ENCODE peak calls at places on chromosomes 4 and X, in nine cellular contexts. One of them, this sample, is unnamed. For H3K4me1 and H3K27me3, the result is how much of the 10 kb centered on the place peaks cover.

GRCh38 chrX:24153175-24153795 is 3.8 kb downstream of the ZFX start:
- DNase-seq in upper lobe of right lung: no peak
- DNase-seq in neural progenitor cell: peak
- DNase-seq in cardiac muscle cell: peak
- DNase-seq in lung: no peak
- DNase-seq in CD8-positive, alpha-beta T cell: peak
- DNase-seq in psoas muscle: no peak
- DNase-seq in pancreas: no peak
- DNase-seq in breast epithelium: no peak
- DNase-seq in this sample: peak

GRCh38 chrX:52349681-52350080 is 19.1 kb upstream of the XAGE2 start:
- DNase-seq in neural progenitor cell: no peak
- DNase-seq in breast epithelium: no peak
- DNase-seq in CD8-positive, alpha-beta T cell: no peak
- DNase-seq in pancreas: no peak
- DNase-seq in cardiac muscle cell: no peak
- DNase-seq in psoas muscle: no peak
- DNase-seq in upper lobe of right lung: no peak
- DNase-seq in lung: no peak
- DNase-seq in this sample: no peak

GRCh38 chr4:55947912-55948725 is 626 bp upstream of the CEP135 start:
- DNase-seq in neural progenitor cell: no peak
- DNase-seq in upper lobe of right lung: no peak
- DNase-seq in breast epithelium: no peak
- DNase-seq in cardiac muscle cell: peak
- DNase-seq in pancreas: no peak
- DNase-seq in psoas muscle: no peak
- DNase-seq in CD8-positive, alpha-beta T cell: peak
- DNase-seq in lung: no peak
- DNase-seq in this sample: peak

GRCh38 chr4:138118270-138118669 is 123.9 kb downstream of the SLC7A11 start:
- DNase-seq in pancreas: no peak
- DNase-seq in CD8-positive, alpha-beta T cell: no peak
- DNase-seq in neural progenitor cell: no peak
- DNase-seq in psoas muscle: no peak
- DNase-seq in lung: no peak
- DNase-seq in cardiac muscle cell: no peak
- DNase-seq in upper lobe of right lung: no peak
- DNase-seq in breast epithelium: no peak
- DNase-seq in this sample: no peak

GRCh38 chr4:83552924-83553323 is 17.0 kb downstream of the GPAT3 start:
- DNase-seq in neural progenitor cell: no peak
- DNase-seq in lung: no peak
- DNase-seq in cardiac muscle cell: peak
- DNase-seq in CD8-positive, alpha-beta T cell: no peak
- DNase-seq in upper lobe of right lung: no peak
- DNase-seq in psoas muscle: no peak
- DNase-seq in pancreas: no peak
- DNase-seq in breast epithelium: no peak
- DNase-seq in this sample: no peak

GRCh38 chr4:7759221-7759620 is 180.4 kb downstream of the AFAP1 start:
- DNase-seq in neural progenitor cell: no peak
- DNase-seq in breast epithelium: no peak
- DNase-seq in pancreas: no peak
- DNase-seq in cardiac muscle cell: no peak
- DNase-seq in CD8-positive, alpha-beta T cell: peak
- DNase-seq in upper lobe of right lung: no peak
- DNase-seq in lung: no peak
- DNase-seq in psoas muscle: no peak
- DNase-seq in this sample: peak

GRCh38 chr4:92969650-92970370 is 666.0 kb downstream of the GRID2 start:
- DNase-seq in lung: no peak
- DNase-seq in CD8-positive, alpha-beta T cell: no peak
- DNase-seq in psoas muscle: no peak
- DNase-seq in breast epithelium: no peak
- DNase-seq in cardiac muscle cell: peak
- DNase-seq in pancreas: no peak
- DNase-seq in upper lobe of right lung: no peak
- DNase-seq in neural progenitor cell: no peak
- DNase-seq in this sample: no peak

GRCh38 chr4:177367336-177367735 is 57.7 kb downstream of the NEIL3 start:
- DNase-seq in upper lobe of right lung: no peak
- DNase-seq in psoas muscle: no peak
- DNase-seq in breast epithelium: no peak
- DNase-seq in CD8-positive, alpha-beta T cell: no peak
- DNase-seq in neural progenitor cell: peak
- DNase-seq in pancreas: no peak
- DNase-seq in lung: no peak
- DNase-seq in cardiac muscle cell: peak
- DNase-seq in this sample: peak

GRCh38 chrX:153640736-153641574 is 6.0 kb upstream of the DUSP9 start:
- DNase-seq in breast epithelium: no peak
- DNase-seq in pancreas: peak
- DNase-seq in upper lobe of right lung: no peak
- DNase-seq in lung: no peak
- DNase-seq in cardiac muscle cell: no peak
- DNase-seq in neural progenitor cell: peak
- DNase-seq in CD8-positive, alpha-beta T cell: no peak
- DNase-seq in psoas muscle: peak
- DNase-seq in this sample: no peak

GRCh38 chr4:40204507-40205258 is 7.9 kb downstream of the RHOH start:
- DNase-seq in cardiac muscle cell: no peak
- DNase-seq in neural progenitor cell: no peak
- DNase-seq in psoas muscle: no peak
- DNase-seq in pancreas: no peak
- DNase-seq in breast epithelium: no peak
- DNase-seq in upper lobe of right lung: no peak
- DNase-seq in lung: no peak
- DNase-seq in CD8-positive, alpha-beta T cell: no peak
- DNase-seq in this sample: no peak
- H3K4me3 ChIP-seq in cardiac muscle cell: no peak
- H3K4me3 ChIP-seq in neural progenitor cell: no peak
- H3K4me3 ChIP-seq in psoas muscle: no peak
- H3K4me3 ChIP-seq in pancreas: no peak
- H3K4me3 ChIP-seq in breast epithelium: no peak
- H3K4me3 ChIP-seq in upper lobe of right lung: peak
- H3K4me3 ChIP-seq in lung: no peak
- H3K4me3 ChIP-seq in CD8-positive, alpha-beta T cell: peak
- H3K4me3 ChIP-seq in this sample: peak

DNA sequence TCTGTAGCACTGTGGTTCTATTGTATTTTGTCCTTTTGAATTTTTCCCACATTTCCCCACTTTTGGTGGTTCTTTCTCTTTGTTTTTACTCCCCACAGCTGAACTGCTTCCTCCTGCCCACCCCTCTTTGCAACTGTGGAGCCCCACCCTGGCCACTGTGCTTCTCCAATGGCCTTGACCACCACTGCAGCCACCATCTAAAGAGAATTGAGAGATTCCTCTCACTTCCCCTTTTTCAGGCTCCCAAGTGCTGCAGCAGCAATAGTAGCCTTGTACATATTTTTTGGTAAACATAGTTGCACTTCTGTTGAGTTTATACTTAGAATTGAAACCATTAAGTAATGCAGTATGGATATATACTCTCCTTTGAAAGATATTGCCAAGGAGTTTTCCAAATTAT is 51.3 kb upstream of the FRMPD3 start:
- DNase-seq in neural progenitor cell: no peak
- DNase-seq in psoas muscle: no peak
- DNase-seq in lung: no peak
- DNase-seq in breast epithelium: no peak
- DNase-seq in cardiac muscle cell: no peak
- DNase-seq in CD8-positive, alpha-beta T cell: no peak
- DNase-seq in pancreas: no peak
- DNase-seq in upper lobe of right lung: no peak
- DNase-seq in this sample: no peak
- H3K4me1 ChIP-seq in neural progenitor cell: under half
- H3K4me1 ChIP-seq in psoas muscle: under half
- H3K4me1 ChIP-seq in lung: under half
- H3K4me1 ChIP-seq in breast epithelium: under half
- H3K4me1 ChIP-seq in cardiac muscle cell: under half
- H3K4me1 ChIP-seq in CD8-positive, alpha-beta T cell: under half
- H3K4me1 ChIP-seq in pancreas: under half
- H3K4me1 ChIP-seq in upper lobe of right lung: under half
- H3K4me1 ChIP-seq in this sample: under half

DNA sequence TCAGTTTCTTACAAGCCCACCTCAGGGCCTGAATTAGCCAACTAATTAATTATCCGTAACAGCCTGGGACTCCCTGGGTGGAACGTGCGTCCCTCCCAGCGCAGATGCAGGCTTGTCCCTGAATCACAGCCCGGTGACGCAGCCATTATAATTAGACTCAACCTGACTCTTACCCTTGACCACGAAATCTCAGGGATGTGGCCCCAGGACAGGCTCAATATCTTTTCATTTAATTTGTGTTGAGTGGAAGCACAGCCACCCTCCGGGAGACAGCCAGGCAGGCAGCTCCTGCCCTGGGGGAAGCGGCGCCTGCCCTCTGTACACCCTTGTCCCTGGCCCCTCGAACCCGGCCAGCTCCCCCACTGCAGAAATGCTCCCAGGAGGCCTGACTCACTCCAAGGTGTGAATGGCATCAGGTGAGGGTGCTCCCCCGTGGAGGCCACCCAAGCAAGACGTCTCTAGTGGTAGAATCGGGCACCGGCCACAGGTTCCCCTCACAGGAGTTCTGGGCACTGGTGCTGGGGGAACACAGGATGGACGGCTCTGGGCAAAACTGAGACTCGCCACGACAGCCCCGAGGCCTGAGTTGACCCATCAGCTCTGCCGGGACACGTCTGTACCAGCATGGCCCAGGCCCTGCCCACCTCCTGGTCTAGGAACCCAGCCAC is 2.7 kb downstream of the CPLX1 start:
- DNase-seq in upper lobe of right lung: peak
- DNase-seq in breast epithelium: no peak
- DNase-seq in pancreas: peak
- DNase-seq in CD8-positive, alpha-beta T cell: no peak
- DNase-seq in cardiac muscle cell: no peak
- DNase-seq in neural progenitor cell: no peak
- DNase-seq in lung: no peak
- DNase-seq in psoas muscle: peak
- DNase-seq in this sample: no peak
- H3K27me3 ChIP-seq in upper lobe of right lung: half or more
- H3K27me3 ChIP-seq in breast epithelium: half or more
- H3K27me3 ChIP-seq in pancreas: under half
- H3K27me3 ChIP-seq in CD8-positive, alpha-beta T cell: under half
- H3K27me3 ChIP-seq in cardiac muscle cell: half or more
- H3K27me3 ChIP-seq in neural progenitor cell: half or more
- H3K27me3 ChIP-seq in lung: under half
- H3K27me3 ChIP-seq in psoas muscle: under half
- H3K27me3 ChIP-seq in this sample: under half

GRCh38 chr4:185566972-185567749 is 31.9 kb upstream of the PDLIM3 start:
- DNase-seq in upper lobe of right lung: no peak
- DNase-seq in breast epithelium: no peak
- DNase-seq in pancreas: no peak
- DNase-seq in psoas muscle: peak
- DNase-seq in neural progenitor cell: no peak
- DNase-seq in cardiac muscle cell: peak
- DNase-seq in lung: no peak
- DNase-seq in CD8-positive, alpha-beta T cell: no peak
- DNase-seq in this sample: no peak

GRCh38 chr4:185564355-185564754 is 29.0 kb upstream of the PDLIM3 start:
- DNase-seq in lung: no peak
- DNase-seq in upper lobe of right lung: no peak
- DNase-seq in CD8-positive, alpha-beta T cell: no peak
- DNase-seq in pancreas: no peak
- DNase-seq in cardiac muscle cell: no peak
- DNase-seq in psoas muscle: no peak
- DNase-seq in breast epithelium: no peak
- DNase-seq in neural progenitor cell: no peak
- DNase-seq in this sample: no peak

GRCh38 chr4:185567828-185568442 is 32.6 kb upstream of the PDLIM3 start:
- DNase-seq in neural progenitor cell: no peak
- DNase-seq in pancreas: peak
- DNase-seq in upper lobe of right lung: no peak
- DNase-seq in psoas muscle: peak
- DNase-seq in cardiac muscle cell: peak
- DNase-seq in lung: peak
- DNase-seq in CD8-positive, alpha-beta T cell: no peak
- DNase-seq in breast epithelium: peak
- DNase-seq in this sample: no peak

GRCh38 chr4:185565696-185566095 is 30.4 kb upstream of the PDLIM3 start:
- DNase-seq in cardiac muscle cell: no peak
- DNase-seq in pancreas: no peak
- DNase-seq in breast epithelium: no peak
- DNase-seq in psoas muscle: no peak
- DNase-seq in neural progenitor cell: no peak
- DNase-seq in lung: no peak
- DNase-seq in upper lobe of right lung: no peak
- DNase-seq in CD8-positive, alpha-beta T cell: no peak
- DNase-seq in this sample: no peak

DNA sequence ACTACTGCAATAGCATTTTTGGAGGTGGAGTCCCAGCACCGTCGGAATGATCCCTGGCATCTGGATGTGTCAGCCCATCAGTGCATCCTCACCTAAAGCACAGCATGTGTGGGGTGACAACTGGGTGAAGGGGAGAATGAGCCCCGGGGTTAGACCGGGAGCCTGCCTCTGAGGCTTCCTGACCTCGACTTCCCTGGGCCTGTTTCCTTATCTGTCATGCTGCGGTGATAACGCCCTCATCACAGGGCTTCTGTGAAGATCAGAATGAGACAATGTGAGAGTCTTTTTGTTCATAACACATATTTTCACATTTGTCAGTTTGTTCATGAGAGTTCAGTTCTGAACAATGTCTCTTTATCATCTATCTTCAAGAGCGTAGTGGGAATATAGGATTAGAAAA is 31.1 kb upstream of the PDLIM3 start:
- DNase-seq in pancreas: no peak
- DNase-seq in lung: no peak
- DNase-seq in upper lobe of right lung: no peak
- DNase-seq in cardiac muscle cell: peak
- DNase-seq in CD8-positive, alpha-beta T cell: no peak
- DNase-seq in psoas muscle: no peak
- DNase-seq in neural progenitor cell: no peak
- DNase-seq in breast epithelium: no peak
- DNase-seq in this sample: no peak
- H3K4me3 ChIP-seq in pancreas: no peak
- H3K4me3 ChIP-seq in lung: no peak
- H3K4me3 ChIP-seq in upper lobe of right lung: no peak
- H3K4me3 ChIP-seq in cardiac muscle cell: no peak
- H3K4me3 ChIP-seq in CD8-positive, alpha-beta T cell: no peak
- H3K4me3 ChIP-seq in psoas muscle: peak
- H3K4me3 ChIP-seq in neural progenitor cell: no peak
- H3K4me3 ChIP-seq in breast epithelium: no peak
- H3K4me3 ChIP-seq in this sample: no peak

GRCh38 chr4:99857302-99857701 is 36.9 kb downstream of the LAMTOR3 start:
- DNase-seq in psoas muscle: no peak
- DNase-seq in pancreas: no peak
- DNase-seq in cardiac muscle cell: no peak
- DNase-seq in lung: no peak
- DNase-seq in breast epithelium: no peak
- DNase-seq in neural progenitor cell: no peak
- DNase-seq in CD8-positive, alpha-beta T cell: no peak
- DNase-seq in upper lobe of right lung: no peak
- DNase-seq in this sample: no peak
- H3K4me1 ChIP-seq in psoas muscle: under half
- H3K4me1 ChIP-seq in pancreas: under half
- H3K4me1 ChIP-seq in cardiac muscle cell: under half
- H3K4me1 ChIP-seq in lung: under half
- H3K4me1 ChIP-seq in breast epithelium: under half
- H3K4me1 ChIP-seq in neural progenitor cell: under half
- H3K4me1 ChIP-seq in CD8-positive, alpha-beta T cell: under half
- H3K4me1 ChIP-seq in upper lobe of right lung: under half
- H3K4me1 ChIP-seq in this sample: under half